ENCODE peak calls at places on chromosomes 4 and X, in four cellular contexts. C is GM23338, V is brain microvascular endothelial cell, P is AG04450. T is an unnamed sample.

GRCh38 chr4:122783301-122784215 is 43.1 kb upstream of the FGF2 start:
- DNase-seq in C (peak; percentile 99), V (peak; percentile 91), P (peak; percentile 60), T (peak; percentile 96)

GRCh38 chrX:24282381-24283121 is 31.3 kb downstream of the SUPT20HL2 start:
- DNase-seq in C (peak; percentile 12), V (no peak), P (no peak), T (no peak)

GRCh38 chrX:9644335-9644734 is 121.3 kb downstream of the GPR143 start:
- DNase-seq in P (no peak), C (no peak), V (no peak), T (no peak)

GRCh38 chr4:119081943-119082342 is 53.7 kb upstream of the MYOZ2 start:
- DNase-seq in P (no peak), C (no peak), V (no peak), T (no peak)

GRCh38 chr4:156295676-156296075 is 342.0 kb upstream of the CTSO start:
- DNase-seq in V (no peak), C (no peak), P (no peak), T (no peak)

GRCh38 chr4:73620115-73620792 is at the start of gene RASSF6:
- DNase-seq in C (peak; percentile 90), P (no peak), V (no peak), T (no peak)

GRCh38 chr4:61350932-61351331 is 150.8 kb downstream of the ADGRL3 start:
- DNase-seq in V (no peak), P (no peak), C (no peak), T (no peak)

GRCh38 chr4:98581126-98581525 is 77.3 kb downstream of the TSPAN5 start:
- DNase-seq in P (no peak), C (no peak), V (no peak), T (no peak)

GRCh38 chr4:16772366-16772850 is 126.0 kb downstream of the LDB2 start:
- DNase-seq in P (no peak), V (no peak), C (no peak), T (no peak)

GRCh38 chr4:157221426-157221894 is 932 bp downstream of the GRIA2 start:
- DNase-seq in C (peak; percentile 34), V (no peak), P (no peak), T (no peak)

GRCh38 chr4:73070072-73070385 is 513 bp upstream of the COX18 start:
- DNase-seq in P (no peak), V (no peak), C (peak; percentile 49), T (no peak)

GRCh38 chrX:45184211-45184610 is 16.5 kb downstream of the DIPK2B start:
- DNase-seq in C (no peak), P (no peak), V (no peak), T (no peak)

GRCh38 chrX:39399387-39399786 is 598.1 kb downstream of the MID1IP1 start:
- DNase-seq in P (no peak), C (no peak), V (no peak), T (no peak)

GRCh38 chr4:66687393-66687971 is 857.8 kb downstream of the CENPC start:
- DNase-seq in C (no peak), V (no peak), P (no peak), T (no peak)

GRCh38 chrX:129762448-129762847 is 17.3 kb upstream of the SASH3 start:
- DNase-seq in P (no peak), C (no peak), V (no peak), T (no peak)

GRCh38 chr4:31655328-31655727 is 935.2 kb downstream of the PCDH7 start:
- DNase-seq in P (no peak), V (peak; percentile 25), C (no peak), T (no peak)

GRCh38 chrX:63884821-63885790 is 100.1 kb upstream of the ARHGEF9 start:
- DNase-seq in V (no peak), C (no peak), P (no peak), T (no peak)

GRCh38 chrX:129647588-129648410 is 7.0 kb downstream of the APLN start:
- DNase-seq in P (no peak), C (no peak), V (no peak), T (no peak)

GRCh38 chr4:28435346-28435745 is 1574.7 kb downstream of the STIM2 start:
- DNase-seq in C (peak; percentile 12), V (no peak), P (no peak), T (no peak)

GRCh38 chr4:2954358-2955185 is 8.6 kb downstream of the NOP14 start:
- DNase-seq in C (peak; percentile 77), V (no peak), P (no peak), T (no peak)

GRCh38 chr4:169437299-169438047 is 166.7 kb upstream of the SH3RF1 start:
- DNase-seq in C (no peak), P (no peak), V (no peak), T (no peak)

GRCh38 chr4:1410491-1411325 is 4.5 kb upstream of the NKX1-1 start:
- DNase-seq in V (peak; percentile 6), P (no peak), C (peak; percentile 95), T (no peak)

GRCh38 chr4:184061582-184061981 is 156.1 kb downstream of the ENPP6 start:
- DNase-seq in V (no peak), P (no peak), C (peak; percentile 28), T (no peak)

GRCh38 chrX:129777218-129777768 is 2.5 kb upstream of the SASH3 start:
- DNase-seq in P (no peak), C (no peak), V (no peak), T (no peak)

GRCh38 chr4:99234331-99235010 is 15.4 kb upstream of the ADH6 start:
- DNase-seq in V (no peak), P (no peak), C (no peak), T (no peak)

GRCh38 chr4:972651-973424 is 531 bp downstream of the DGKQ start:
- DNase-seq in P (no peak), C (peak; percentile 65), V (no peak), T (peak; percentile 14)

GRCh38 chrX:39158801-39159657 is 357.8 kb downstream of the MID1IP1 start:
- DNase-seq in P (no peak), C (no peak), V (peak; percentile 90), T (peak; percentile 58)

GRCh38 chr4:44522761-44523445 is 74.3 kb upstream of the KCTD8 start:
- DNase-seq in V (no peak), C (no peak), P (no peak), T (no peak)

GRCh38 chr4:178086324-178086723 is 644.1 kb upstream of the AGA start:
- DNase-seq in V (no peak), C (peak; percentile 78), P (no peak), T (no peak)

GRCh38 chrX:19869195-19869594 is 18.2 kb downstream of the SH3KBP1 start:
- DNase-seq in P (no peak), V (no peak), C (no peak), T (no peak)

GRCh38 chrX:115595049-115595448 is 34.1 kb downstream of the PLS3 start:
- DNase-seq in V (no peak), P (no peak), C (no peak), T (no peak)

GRCh38 chr4:75849459-75849858 is 52.8 kb downstream of the PPEF2 start:
- DNase-seq in V (no peak), C (peak; percentile 42), P (no peak), T (no peak)

GRCh38 chrX:15515931-15516330 is 15.3 kb downstream of the BMX start:
- DNase-seq in P (no peak), C (peak; percentile 3), V (no peak), T (no peak)

GRCh38 chrX:12947545-12948235 is 27.2 kb upstream of the TMSB4X start:
- DNase-seq in C (no peak), V (no peak), P (no peak), T (no peak)

GRCh38 chrX:12950851-12951589 is 23.9 kb upstream of the TMSB4X start:
- DNase-seq in V (no peak), C (peak; percentile 65), P (no peak), T (no peak)

GRCh38 chrX:12948495-12948894 is 26.4 kb upstream of the TMSB4X start:
- DNase-seq in C (no peak), P (no peak), V (no peak), T (no peak)

GRCh38 chrX:12949927-12950656 is 24.8 kb upstream of the TMSB4X start:
- DNase-seq in V (peak; percentile 87), C (no peak), P (peak; percentile 72), T (peak; percentile 69)

GRCh38 chrX:12949205-12949926 is 25.5 kb upstream of the TMSB4X start:
- DNase-seq in P (no peak), C (no peak), V (no peak), T (no peak)
- H3K27ac ChIP-seq in P (peak overlapping the region; percentile 86), C (no peak overlapping the region), V (peak overlapping the region; percentile 68), T (peak overlapping the region; percentile 79)

GRCh38 chr4:120826449-120826848 is 96.1 kb downstream of the PRDM5 start:
- DNase-seq in V (no peak), P (no peak), C (no peak), T (no peak)

GRCh38 chr4:120826853-120827252 is 95.7 kb downstream of the PRDM5 start:
- DNase-seq in C (no peak), P (no peak), V (no peak), T (no peak)

GRCh38 chr4:120824905-120825304 is 97.6 kb downstream of the PRDM5 start:
- DNase-seq in C (no peak), P (no peak), V (no peak), T (no peak)

GRCh38 chr4:120830204-120830603 is 92.3 kb downstream of the PRDM5 start:
- DNase-seq in P (no peak), C (no peak), V (no peak), T (no peak)

GRCh38 chr4:120829113-120829831 is 93.3 kb downstream of the PRDM5 start:
- DNase-seq in V (no peak), P (peak; percentile 30), C (no peak), T (no peak)
- H3K27ac ChIP-seq in V (no peak overlapping the region), P (no peak overlapping the region), C (no peak overlapping the region), T (no peak overlapping the region)

DNA sequence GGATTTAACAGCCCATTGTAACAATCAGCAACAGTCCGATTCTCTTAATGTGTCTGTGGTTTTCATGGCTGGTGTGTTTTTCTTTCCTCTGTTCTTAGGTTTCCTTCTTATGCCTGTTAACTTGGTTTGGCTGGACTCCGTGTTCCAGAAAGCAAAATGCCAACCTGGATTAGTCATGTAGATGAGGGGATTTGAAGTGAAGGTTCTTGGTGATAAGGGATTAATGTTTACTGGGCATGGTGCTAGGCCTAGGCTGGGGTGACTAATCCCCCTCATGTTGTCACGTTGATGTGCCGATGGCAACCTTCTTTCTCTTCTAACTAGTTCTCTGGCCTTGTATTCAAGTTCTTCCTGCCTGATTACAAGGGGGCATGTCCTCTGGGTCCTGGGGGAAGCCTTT is 85.9 kb downstream of the REPS2 start:
- DNase-seq in C (no peak), P (no peak), V (peak; percentile 4), T (no peak)
- H3K27ac ChIP-seq in C (no peak overlapping the region), P (no peak overlapping the region), V (no peak overlapping the region), T (no peak overlapping the region)

DNA sequence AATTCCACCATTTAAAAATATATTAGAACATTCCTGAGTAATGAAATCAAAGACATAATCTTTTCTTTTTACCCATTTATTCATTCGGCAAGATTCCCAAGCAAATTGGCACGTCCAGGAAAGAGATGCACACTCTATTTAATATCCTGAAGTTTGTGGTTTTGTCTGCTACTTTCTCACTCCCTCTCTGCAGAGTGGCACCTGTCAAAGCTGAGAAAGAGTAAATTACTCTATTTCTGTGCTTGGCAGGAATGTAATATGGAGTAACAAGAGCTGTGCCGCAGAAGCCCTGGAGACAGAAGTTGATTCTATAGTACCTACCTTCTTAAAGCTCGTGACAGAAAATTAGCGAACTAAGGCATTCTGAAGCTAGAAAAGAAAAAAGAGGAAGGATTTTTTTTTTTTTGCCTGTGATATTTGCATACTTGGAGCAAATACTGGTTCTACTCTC is 5.5 kb downstream of the GSTCD start:
- DNase-seq in P (no peak), V (peak; percentile 1), C (no peak), T (no peak)
- H3K27ac ChIP-seq in P (no peak overlapping the region), V (no peak overlapping the region), C (no peak overlapping the region), T (no peak overlapping the region)